ENCODE peak calls at places on chromosomes 3 and 15, in seven cellular contexts. One of them, this sample, is unnamed.

GRCh38 chr3:59886790-59887189 is 837.0 kb upstream of the CFAP20DC start:
- DNase-seq in PC-9: no peak
- DNase-seq in substantia nigra: no peak
- DNase-seq in hypothalamus: no peak
- DNase-seq in NCI-H510A treated with DMSO at 0.1 percent for 48 hours: no peak
- DNase-seq in astrocyte of the hippocampus: peak; percentile 69
- DNase-seq in HEK293T: no peak
- DNase-seq in this sample: no peak

GRCh38 chr15:58690703-58691102 is 58.8 kb downstream of the ADAM10 start:
- DNase-seq in PC-9: no peak
- DNase-seq in substantia nigra: no peak
- DNase-seq in hypothalamus: no peak
- DNase-seq in NCI-H510A treated with DMSO at 0.1 percent for 48 hours: no peak
- DNase-seq in astrocyte of the hippocampus: no peak
- DNase-seq in HEK293T: no peak
- DNase-seq in this sample: no peak

GRCh38 chr3:174147798-174148197 is 711.3 kb upstream of the NAALADL2 start:
- DNase-seq in PC-9: no peak
- DNase-seq in substantia nigra: no peak
- DNase-seq in hypothalamus: no peak
- DNase-seq in NCI-H510A treated with DMSO at 0.1 percent for 48 hours: no peak
- DNase-seq in astrocyte of the hippocampus: no peak
- DNase-seq in HEK293T: no peak
- DNase-seq in this sample: no peak

GRCh38 chr15:80777836-80778620 is 1.1 kb upstream of the CEMIP start:
- DNase-seq in PC-9: peak; percentile 33
- DNase-seq in substantia nigra: no peak
- DNase-seq in hypothalamus: no peak
- DNase-seq in NCI-H510A treated with DMSO at 0.1 percent for 48 hours: no peak
- DNase-seq in astrocyte of the hippocampus: no peak
- DNase-seq in HEK293T: no peak
- DNase-seq in this sample: no peak

GRCh38 chr3:172057059-172057458 is 17.7 kb downstream of the FNDC3B start:
- DNase-seq in PC-9: no peak
- DNase-seq in substantia nigra: no peak
- DNase-seq in hypothalamus: no peak
- DNase-seq in NCI-H510A treated with DMSO at 0.1 percent for 48 hours: no peak
- DNase-seq in astrocyte of the hippocampus: no peak
- DNase-seq in HEK293T: no peak
- DNase-seq in this sample: no peak

GRCh38 chr3:156579427-156579851 is 24.5 kb upstream of the SSR3 start:
- DNase-seq in PC-9: no peak
- DNase-seq in substantia nigra: no peak
- DNase-seq in hypothalamus: no peak
- DNase-seq in NCI-H510A treated with DMSO at 0.1 percent for 48 hours: no peak
- DNase-seq in astrocyte of the hippocampus: no peak
- DNase-seq in HEK293T: no peak
- DNase-seq in this sample: no peak

GRCh38 chr15:94230436-94230885 is 900 bp upstream of the MCTP2 start:
- DNase-seq in PC-9: no peak
- DNase-seq in substantia nigra: no peak
- DNase-seq in hypothalamus: no peak
- DNase-seq in NCI-H510A treated with DMSO at 0.1 percent for 48 hours: no peak
- DNase-seq in astrocyte of the hippocampus: no peak
- DNase-seq in HEK293T: no peak
- DNase-seq in this sample: no peak

GRCh38 chr3:77807312-77807711 is 767.4 kb downstream of the ROBO2 start:
- DNase-seq in PC-9: no peak
- DNase-seq in substantia nigra: no peak
- DNase-seq in hypothalamus: no peak
- DNase-seq in NCI-H510A treated with DMSO at 0.1 percent for 48 hours: no peak
- DNase-seq in astrocyte of the hippocampus: no peak
- DNase-seq in HEK293T: no peak
- DNase-seq in this sample: no peak

GRCh38 chr15:92883643-92884458 is 16.3 kb upstream of the CHD2 start:
- DNase-seq in PC-9: no peak
- DNase-seq in substantia nigra: no peak
- DNase-seq in hypothalamus: no peak
- DNase-seq in NCI-H510A treated with DMSO at 0.1 percent for 48 hours: peak; percentile 28
- DNase-seq in astrocyte of the hippocampus: peak; percentile 50
- DNase-seq in HEK293T: no peak
- DNase-seq in this sample: no peak

GRCh38 chr3:191143224-191143623 is 55.8 kb upstream of the OSTN start:
- DNase-seq in PC-9: no peak
- DNase-seq in substantia nigra: no peak
- DNase-seq in hypothalamus: no peak
- DNase-seq in NCI-H510A treated with DMSO at 0.1 percent for 48 hours: no peak
- DNase-seq in astrocyte of the hippocampus: no peak
- DNase-seq in HEK293T: no peak
- DNase-seq in this sample: no peak

GRCh38 chr3:39146611-39147373 is 6.6 kb downstream of the CSRNP1 start:
- DNase-seq in PC-9: peak; percentile 85
- DNase-seq in substantia nigra: no peak
- DNase-seq in hypothalamus: no peak
- DNase-seq in NCI-H510A treated with DMSO at 0.1 percent for 48 hours: no peak
- DNase-seq in astrocyte of the hippocampus: peak; percentile 96
- DNase-seq in HEK293T: no peak
- DNase-seq in this sample: peak; percentile 82

GRCh38 chr3:82610236-82610635 is 848.8 kb upstream of the GBE1 start:
- DNase-seq in PC-9: no peak
- DNase-seq in substantia nigra: no peak
- DNase-seq in hypothalamus: no peak
- DNase-seq in NCI-H510A treated with DMSO at 0.1 percent for 48 hours: no peak
- DNase-seq in astrocyte of the hippocampus: no peak
- DNase-seq in HEK293T: no peak
- DNase-seq in this sample: peak; percentile 2

GRCh38 chr3:127276995-127277394 is 10.9 kb downstream of the PRR20G start:
- DNase-seq in PC-9: no peak
- DNase-seq in substantia nigra: no peak
- DNase-seq in hypothalamus: no peak
- DNase-seq in NCI-H510A treated with DMSO at 0.1 percent for 48 hours: no peak
- DNase-seq in astrocyte of the hippocampus: no peak
- DNase-seq in HEK293T: no peak
- DNase-seq in this sample: no peak

GRCh38 chr3:73451276-73451973 is 173.3 kb downstream of the PDZRN3 start:
- DNase-seq in PC-9: no peak
- DNase-seq in substantia nigra: no peak
- DNase-seq in hypothalamus: no peak
- DNase-seq in NCI-H510A treated with DMSO at 0.1 percent for 48 hours: peak; percentile 60
- DNase-seq in astrocyte of the hippocampus: no peak
- DNase-seq in HEK293T: no peak
- DNase-seq in this sample: no peak

GRCh38 chr15:32878849-32879795 is 161.3 kb downstream of the GREM1 start:
- DNase-seq in PC-9: no peak
- DNase-seq in substantia nigra: no peak
- DNase-seq in hypothalamus: no peak
- DNase-seq in NCI-H510A treated with DMSO at 0.1 percent for 48 hours: no peak
- DNase-seq in astrocyte of the hippocampus: no peak
- DNase-seq in HEK293T: no peak
- DNase-seq in this sample: no peak